ENCODE peak calls at places on chromosome X, in five cellular contexts. M, Y, U, O and I are unnamed samples.

GRCh38 chrX:2664497-2664896 is 26.6 kb upstream of the CD99 start:
- DNase-seq in M (peak), O (no peak), Y (peak), U (no peak), I (no peak)

GRCh38 chrX:85115252-85115651 is 111.6 kb downstream of the APOOL start:
- DNase-seq in U (no peak), Y (no peak), M (no peak), O (no peak), I (no peak)

GRCh38 chrX:107728342-107729099 is 47.1 kb downstream of the TSC22D3 start:
- DNase-seq in M (no peak), O (no peak), Y (no peak), U (no peak), I (no peak)

GRCh38 chrX:48626401-48627298 is 29.4 kb downstream of the WDR13 start:
- DNase-seq in O (no peak), Y (no peak), U (no peak), M (no peak), I (no peak)

GRCh38 chrX:123590842-123591491 is 141.9 kb downstream of the THOC2 start:
- DNase-seq in M (no peak), U (no peak), O (no peak), Y (no peak), I (no peak)

GRCh38 chrX:39946822-39947221 is 150.9 kb downstream of the BCOR start:
- DNase-seq in Y (peak), O (no peak), M (peak), U (no peak), I (no peak)

GRCh38 chrX:103404225-103405008 is 28.1 kb downstream of the BEX3 start:
- DNase-seq in Y (peak), M (peak), U (peak), O (peak), I (peak)

GRCh38 chrX:38968344-38968743 is 167.1 kb downstream of the MID1IP1 start:
- DNase-seq in Y (no peak), M (no peak), U (no peak), O (no peak), I (no peak)